ENCODE peak calls at places on chromosomes 1 and 21, in nine cellular contexts. P is choroid plexus epithelial cell, W is B cell, M is astrocyte of the spinal cord, L is neural crest cell, U is dorsolateral prefrontal cortex, D is cardiac fibroblast, J is GM20000, E is AG09319. Q is an unnamed sample.

GRCh38 chr1:80036690-80037432 is 1030.3 kb upstream of the ADGRL4 start:
- DNase-seq in P (no peak), W (no peak), M (no peak), L (no peak), U (no peak), D (no peak), J (no peak), E (no peak), Q (no peak)

GRCh38 chr1:180155202-180155682 is 573 bp downstream of the QSOX1 start:
- DNase-seq in P (no peak), W (no peak), M (no peak), L (peak; percentile 20), U (no peak), D (peak; percentile 15), J (peak; percentile 40), E (no peak), Q (no peak)

GRCh38 chr1:17046043-17046657 is 7.7 kb downstream of the SDHB start:
- DNase-seq in P (peak; percentile 85), W (no peak), M (peak; percentile 74), L (no peak), U (no peak), D (peak; percentile 82), J (peak; percentile 27), E (no peak), Q (no peak)

GRCh38 chr1:2921970-2922686 is 99.1 kb upstream of the ACTRT2 start:
- DNase-seq in P (no peak), W (no peak), M (no peak), L (no peak), U (no peak), D (no peak), J (peak; percentile 67), E (no peak), Q (no peak)

GRCh38 chr1:18128298-18128697 is 20.7 kb downstream of the IGSF21 start:
- DNase-seq in P (no peak), W (no peak), M (no peak), L (no peak), U (no peak), D (no peak), J (no peak), E (no peak), Q (no peak)

GRCh38 chr1:91924146-91924545 is 25.1 kb upstream of the BRDT start:
- DNase-seq in P (peak; percentile 36), W (no peak), M (peak; percentile 79), L (no peak), U (no peak), D (peak; percentile 75), J (no peak), E (peak; percentile 63), Q (no peak)

GRCh38 chr21:27719226-27719625 is 752.3 kb upstream of the ADAMTS5 start:
- DNase-seq in P (no peak), W (no peak), M (no peak), L (no peak), U (no peak), D (no peak), J (no peak), E (no peak), Q (no peak)

GRCh38 chr1:236103646-236104218 is 38.6 kb upstream of the GPR137B start:
- DNase-seq in P (peak; percentile 77), W (peak; percentile 55), M (peak; percentile 63), L (peak; percentile 65), U (no peak), D (peak; percentile 76), J (peak; percentile 78), E (no peak), Q (peak; percentile 37)

GRCh38 chr1:203459671-203460201 is 15.9 kb upstream of the PRELP start:
- DNase-seq in P (no peak), W (no peak), M (no peak), L (no peak), U (no peak), D (no peak), J (no peak), E (no peak), Q (no peak)

GRCh38 chr1:175690926-175691325 is 52.5 kb downstream of the TNR start:
- DNase-seq in P (no peak), W (no peak), M (no peak), L (no peak), U (no peak), D (no peak), J (no peak), E (no peak), Q (no peak)

GRCh38 chr1:228084797-228085196 is 2.3 kb downstream of the ARF1 start:
- DNase-seq in P (no peak), W (no peak), M (no peak), L (no peak), U (peak; percentile 1), D (no peak), J (no peak), E (no peak), Q (no peak)

GRCh38 chr21:34979383-34979782 is 69.7 kb downstream of the RUNX1 start:
- DNase-seq in P (no peak), W (no peak), M (no peak), L (no peak), U (no peak), D (no peak), J (no peak), E (no peak), Q (no peak)

GRCh38 chr1:8831329-8831728 is 13.9 kb upstream of the RERE start:
- DNase-seq in P (no peak), W (no peak), M (no peak), L (no peak), U (no peak), D (no peak), J (no peak), E (no peak), Q (no peak)
- TF ChIP-seq CTCF in P (peak; percentile 70), W (no peak), M (peak; percentile 55), L (peak; percentile 49), U (no peak), D (peak; percentile 44), J (no peak), E (peak; percentile 26), Q (peak; percentile 52)

DNA sequence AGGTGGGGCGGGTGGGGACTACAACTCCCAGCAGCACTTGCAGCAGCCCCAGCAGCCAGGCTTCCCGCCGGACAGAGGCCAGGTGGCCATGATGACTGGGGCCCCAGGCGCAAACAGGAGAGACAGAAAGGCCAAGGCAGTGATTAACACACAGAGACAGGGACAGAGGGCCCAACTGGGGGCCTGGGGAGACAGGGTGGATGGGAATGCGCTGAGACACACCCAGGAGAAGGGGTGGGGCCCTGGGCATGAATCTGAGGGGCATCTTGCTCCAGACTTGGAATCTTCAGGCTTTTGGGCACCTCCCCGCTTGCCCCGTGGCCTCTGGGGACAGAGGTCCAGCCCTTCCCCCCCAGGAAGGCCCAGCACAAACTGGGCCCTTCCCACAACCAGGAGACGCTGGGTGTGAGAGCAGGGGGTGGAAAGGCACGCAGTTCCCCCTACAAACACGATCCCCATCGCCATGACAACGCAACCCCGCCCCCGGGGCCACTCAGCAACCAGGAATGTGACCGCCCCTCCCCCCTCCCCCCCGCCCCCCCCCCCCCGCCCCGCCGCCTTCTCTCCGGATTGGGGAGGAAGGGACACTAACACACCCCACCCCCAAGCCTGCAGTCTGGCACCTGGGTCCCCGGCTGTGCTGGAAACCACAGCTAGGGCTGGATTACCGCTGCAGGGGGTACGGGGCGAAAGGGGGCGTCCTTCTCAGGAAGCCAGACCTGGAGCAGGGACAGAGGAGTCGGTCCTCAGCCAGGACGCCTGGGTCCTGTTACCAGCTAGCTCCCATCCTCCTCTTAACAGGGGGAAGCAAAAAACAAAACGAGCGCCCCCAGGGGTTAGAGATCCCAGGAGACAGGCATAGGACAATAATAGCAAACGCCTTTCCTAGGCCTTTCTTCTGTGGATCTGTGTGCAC is 4.5 kb downstream of the HDGF start:
- DNase-seq in P (peak; percentile 95), W (peak; percentile 75), M (peak; percentile 91), L (peak; percentile 74), U (peak; percentile 84), D (peak; percentile 96), J (peak; percentile 60), E (peak; percentile 93), Q (peak; percentile 80)
- TF ChIP-seq CTCF in P (peak; percentile 34), W (no peak), M (peak; percentile 25), L (peak; percentile 46), U (no peak), D (no peak), J (peak; percentile 7), E (peak; percentile 16), Q (peak; percentile 48)

DNA sequence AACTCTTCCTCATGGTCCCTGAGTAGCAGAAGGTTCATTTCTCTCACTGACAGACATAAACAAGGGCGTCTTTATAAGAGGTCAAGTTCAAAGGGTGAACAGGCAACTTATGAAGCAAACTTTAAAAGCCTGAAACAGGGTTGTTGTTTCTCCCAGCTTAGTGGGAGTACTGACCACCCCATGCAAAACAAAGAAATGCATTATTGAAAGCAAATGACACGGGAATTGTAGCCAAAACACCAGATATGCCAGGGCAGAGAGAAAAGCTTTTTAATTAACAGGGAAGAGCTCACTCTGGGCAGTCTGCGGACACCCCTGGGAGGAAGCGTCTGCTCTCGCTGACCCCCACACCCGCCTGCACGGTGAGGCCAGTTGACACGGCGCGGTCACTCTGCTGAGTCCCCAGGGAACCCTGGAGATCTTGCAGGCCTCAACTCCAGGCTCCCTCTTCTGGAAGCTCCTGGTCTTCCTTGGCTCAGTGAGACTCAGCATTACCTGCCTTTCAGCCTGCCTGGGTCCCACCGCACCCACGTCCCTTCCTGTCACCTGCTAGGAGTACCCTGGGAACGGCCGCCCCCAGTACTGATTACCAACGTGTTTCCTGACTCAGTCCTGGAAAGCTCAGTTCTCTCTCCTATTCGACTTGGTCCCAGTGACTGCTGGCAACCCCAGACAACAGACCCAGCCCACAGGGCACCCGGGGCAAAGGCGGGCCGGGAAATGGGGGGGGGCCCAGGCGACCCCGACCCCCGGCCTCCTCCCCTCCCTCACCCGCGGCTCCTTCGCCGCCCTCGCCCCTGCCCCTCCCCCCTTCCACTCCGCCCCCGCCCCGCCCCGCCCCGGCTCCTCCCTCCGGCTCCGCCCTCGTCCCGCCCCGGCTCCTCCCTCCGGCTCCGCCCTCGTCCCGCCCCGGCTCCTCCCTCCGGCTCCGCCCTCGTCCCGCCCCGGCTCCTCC is 972 bp downstream of the CFAP410 start:
- DNase-seq in P (peak; percentile 59), W (no peak), M (peak; percentile 47), L (peak; percentile 46), U (peak; percentile 75), D (peak; percentile 61), J (peak; percentile 70), E (no peak), Q (peak; percentile 53)
- TF ChIP-seq CTCF in P (peak; percentile 61), W (no peak), M (peak; percentile 50), L (peak; percentile 49), U (peak; percentile 56), D (peak; percentile 53), J (no peak), E (peak; percentile 40), Q (peak; percentile 44)

DNA sequence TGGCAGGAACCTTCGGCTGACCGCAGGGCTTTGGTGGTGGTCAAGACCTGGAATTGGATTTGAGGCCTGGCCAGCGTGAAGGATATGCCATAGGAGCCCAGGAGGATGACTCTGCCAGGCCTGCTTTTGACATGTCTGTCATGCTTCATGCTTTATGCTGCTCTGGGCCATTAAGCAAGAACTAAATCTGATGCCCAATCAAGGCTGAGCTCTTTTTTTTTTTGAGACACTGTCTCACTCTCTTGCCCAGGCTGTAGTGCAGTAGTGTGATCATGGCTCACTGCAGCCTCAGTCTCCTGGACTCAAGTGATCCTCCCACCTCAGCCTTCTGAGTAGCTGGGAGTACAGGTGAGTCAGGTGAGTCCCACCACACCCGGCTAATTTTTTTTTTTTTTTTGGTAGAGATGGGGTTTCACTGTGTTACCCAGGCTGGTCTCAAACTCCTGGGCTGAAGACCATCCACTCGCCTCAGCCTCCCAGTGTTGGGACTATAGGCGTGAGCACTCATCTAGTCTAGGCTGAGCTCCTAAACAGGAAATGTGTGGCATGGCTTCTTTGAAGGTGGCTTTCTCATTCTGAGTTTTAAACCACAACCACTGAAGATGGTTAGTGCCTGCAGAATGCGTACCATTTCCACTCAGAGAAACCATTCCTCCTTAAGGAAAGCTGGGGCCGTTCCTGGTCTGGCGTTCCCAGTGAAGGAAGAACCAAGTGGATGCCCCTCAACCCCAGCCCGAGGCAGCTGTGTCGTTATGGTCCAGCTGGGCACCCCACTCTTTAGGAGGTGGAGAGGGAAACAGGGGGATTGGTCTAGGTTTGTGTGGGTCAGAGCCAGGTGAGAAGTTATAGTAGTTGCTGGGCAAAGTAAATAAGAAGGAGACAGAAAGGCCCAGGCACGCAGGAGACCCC is 34.2 kb upstream of the ATP5PO start:
- DNase-seq in P (no peak), W (no peak), M (no peak), L (no peak), U (no peak), D (no peak), J (no peak), E (no peak), Q (no peak)
- TF ChIP-seq CTCF in P (no peak), W (no peak), M (no peak), L (no peak), U (no peak), D (no peak), J (no peak), E (no peak), Q (no peak)